ENCODE peak calls at places on chromosome X, in six cellular contexts. Z is GM20000, B is GM13977, T is head of caudate nucleus, V is lung microvascular endothelial cell, Q is AG09319. O is an unnamed sample.

GRCh38 chrX:133375558-133376340 is 39.5 kb downstream of the GPC4 start:
- DNase-seq in V (no peak), Q (no peak), Z (no peak), B (no peak), T (no peak), O (peak)

GRCh38 chrX:40174594-40175415 is 77.0 kb upstream of the BCOR start:
- DNase-seq in B (no peak), V (peak), Q (no peak), Z (peak), T (no peak), O (no peak)

GRCh38 chrX:48021026-48021900 is 14.5 kb downstream of the SPACA5 start:
- DNase-seq in Q (peak), B (peak), T (peak), V (peak), Z (peak), O (peak)

GRCh38 chrX:119303137-119303536 is 67.1 kb downstream of the PGRMC1 start:
- DNase-seq in V (no peak), Z (no peak), Q (no peak), B (no peak), T (no peak), O (no peak)

GRCh38 chrX:141468940-141469339 is 115.6 kb downstream of the SPANXA1 start:
- DNase-seq in Q (no peak), Z (no peak), V (peak), T (no peak), B (no peak), O (no peak)

GRCh38 chrX:132737743-132738142 is 220.7 kb downstream of the HS6ST2 start:
- DNase-seq in Q (no peak), V (no peak), B (no peak), Z (no peak), T (no peak), O (no peak)

GRCh38 chrX:153900806-153901752 is 3.4 kb upstream of the AVPR2 start:
- DNase-seq in T (no peak), B (peak), Q (peak), Z (peak), V (peak), O (no peak)

GRCh38 chrX:149909324-149910177 is 19.8 kb upstream of the HSFX4 start:
- DNase-seq in V (no peak), Q (no peak), Z (no peak), T (no peak), B (no peak), O (no peak)

GRCh38 chrX:107713205-107714195 is 62.1 kb downstream of the TSC22D3 start:
- DNase-seq in B (no peak), V (no peak), Z (no peak), T (no peak), Q (no peak), O (peak)

GRCh38 chrX:38305971-38306370 is 21.3 kb downstream of the RPGR start:
- DNase-seq in V (peak), B (no peak), Q (no peak), Z (no peak), T (no peak), O (no peak)

GRCh38 chrX:114959729-114960128 is 57.7 kb downstream of the IL13RA2 start:
- DNase-seq in Q (no peak), V (peak), T (no peak), B (peak), Z (no peak), O (no peak)

GRCh38 chrX:23888887-23889501 is 18.7 kb downstream of the APOO start:
- DNase-seq in Z (no peak), T (no peak), Q (no peak), B (no peak), V (no peak), O (no peak)

GRCh38 chrX:109626637-109627036 is 1.7 kb upstream of the KCNE5 start:
- DNase-seq in Q (no peak), V (no peak), T (no peak), Z (no peak), B (no peak), O (no peak)

GRCh38 chrX:71846429-71846828 is 64.2 kb upstream of the NHSL2 start:
- DNase-seq in T (no peak), Z (no peak), B (no peak), V (no peak), Q (no peak), O (no peak)

GRCh38 chrX:27565992-27566391 is 24.2 kb upstream of the DCAF8L2 start:
- DNase-seq in B (no peak), Q (no peak), Z (no peak), T (no peak), V (peak), O (no peak)

GRCh38 chrX:18422325-18422724 is 3.1 kb upstream of the CDKL5 start:
- DNase-seq in B (no peak), V (no peak), Z (no peak), Q (peak), T (no peak), O (no peak)

GRCh38 chrX:21770631-21771321 is 12.9 kb upstream of the SMPX start:
- DNase-seq in V (no peak), T (no peak), B (no peak), Z (no peak), Q (no peak), O (no peak)

GRCh38 chrX:78237127-78237526 is 90.3 kb downstream of the CYSLTR1 start:
- DNase-seq in B (no peak), T (no peak), Q (no peak), Z (no peak), V (no peak), O (no peak)

GRCh38 chrX:139776614-139777013 is 68.6 kb upstream of the MCF2 start:
- DNase-seq in Q (no peak), B (no peak), Z (no peak), V (peak), T (no peak), O (no peak)

GRCh38 chrX:115011428-115011827 is 6.0 kb downstream of the IL13RA2 start:
- DNase-seq in Z (no peak), Q (no peak), V (no peak), B (no peak), T (no peak), O (no peak)

GRCh38 chrX:72306851-72307645 is 1.3 kb upstream of the CITED1 start:
- DNase-seq in Q (no peak), B (peak), V (peak), T (peak), Z (peak), O (peak)

GRCh38 chrX:49120104-49120503 is 3.4 kb downstream of the GPKOW start:
- DNase-seq in Q (no peak), B (no peak), T (no peak), V (peak), Z (no peak), O (no peak)

GRCh38 chrX:129606918-129607317 is 47.8 kb downstream of the APLN start:
- DNase-seq in Z (peak), B (peak), V (peak), Q (peak), T (peak), O (peak)

GRCh38 chrX:16786791-16787735 is 797 bp downstream of the TXLNG start:
- DNase-seq in Z (peak), T (no peak), V (peak), Q (no peak), B (peak), O (no peak)

GRCh38 chrX:11787564-11787963 is 29.5 kb downstream of the MSL3 start:
- DNase-seq in Z (no peak), B (no peak), Q (peak), T (peak), V (peak), O (peak)

GRCh38 chrX:107936434-107936730 is 45.8 kb downstream of the TEX13B start:
- DNase-seq in Q (no peak), T (peak), Z (no peak), B (no peak), V (no peak), O (no peak)

GRCh38 chrX:25523574-25523973 is 507.8 kb upstream of the ARX start:
- DNase-seq in T (no peak), Q (no peak), V (peak), B (peak), Z (peak), O (peak)

GRCh38 chrX:31038585-31039326 is 33.1 kb downstream of the FTHL17 start:
- DNase-seq in B (peak), T (peak), Z (peak), V (peak), Q (peak), O (peak)

GRCh38 chrX:150357790-150358189 is 5.3 kb upstream of the MAMLD1 start:
- DNase-seq in Z (no peak), B (no peak), T (no peak), Q (no peak), V (no peak), O (no peak)

GRCh38 chrX:129939986-129940385 is 34.0 kb downstream of the UTP14A start:
- DNase-seq in B (no peak), T (no peak), Z (no peak), Q (no peak), V (no peak), O (no peak)

GRCh38 chrX:47169273-47169672 is 24.3 kb downstream of the RBM10 start:
- DNase-seq in Q (no peak), V (no peak), B (no peak), Z (no peak), T (no peak), O (no peak)

GRCh38 chrX:130172127-130172834 is 519 bp downstream of the RAB33A start:
- DNase-seq in Q (no peak), Z (no peak), B (no peak), T (no peak), V (no peak), O (no peak)

O was measured in midbrain.